ENCODE peak calls at places on chromosomes 12 and 14, in nine cellular contexts. O, T, B, W, P, Q, S, Z and E are unnamed samples.

GRCh38 chr12:124910561-124911478 is 3.6 kb downstream of the UBC start:
- DNase-seq in P (no peak), B (no peak), O (no peak), W (no peak), Z (no peak), Q (peak), T (no peak), S (no peak), E (no peak)

GRCh38 chr12:104454997-104455396 is 1.8 kb upstream of the CHST11 start:
- DNase-seq in O (no peak), S (no peak), Z (no peak), Q (peak), W (no peak), B (peak), P (no peak), T (no peak), E (no peak)

GRCh38 chr14:90062852-90063539 is 1.2 kb downstream of the KCNK13 start:
- DNase-seq in Q (no peak), S (no peak), O (no peak), B (no peak), T (no peak), P (no peak), Z (no peak), W (no peak), E (no peak)

GRCh38 chr12:18551703-18552102 is 186.1 kb downstream of the PLCZ1 start:
- DNase-seq in S (no peak), T (no peak), B (no peak), Q (no peak), W (peak), Z (no peak), O (no peak), P (no peak), E (no peak)

GRCh38 chr12:130288201-130288600 is 49.5 kb upstream of the PIWIL1 start:
- DNase-seq in W (no peak), Z (no peak), B (no peak), S (no peak), P (no peak), O (no peak), T (no peak), Q (no peak), E (no peak)

GRCh38 chr14:69580009-69580577 is 5.4 kb upstream of the CCDC177 start:
- DNase-seq in P (no peak), O (no peak), S (no peak), Q (peak), Z (no peak), W (peak), B (peak), T (no peak), E (peak)

GRCh38 chr12:111773801-111774551 is 7.2 kb downstream of the ALDH2 start:
- DNase-seq in S (no peak), T (no peak), B (peak), Z (peak), O (no peak), Q (peak), P (no peak), W (peak), E (no peak)

GRCh38 chr12:1457901-1458300 is 136.5 kb downstream of the FBXL14 start:
- DNase-seq in S (no peak), O (no peak), T (no peak), Z (peak), W (no peak), B (peak), Q (peak), P (no peak), E (no peak)

GRCh38 chr12:59486827-59487226 is 109.0 kb upstream of the SLC16A7 start:
- DNase-seq in S (no peak), W (no peak), P (no peak), T (no peak), Z (no peak), O (no peak), Q (peak), B (no peak), E (no peak)

GRCh38 chr12:8532045-8532444 is 8.7 kb downstream of the CLEC4E start:
- DNase-seq in P (no peak), B (no peak), W (no peak), Q (no peak), T (no peak), S (no peak), Z (no peak), O (no peak), E (no peak)

GRCh38 chr12:21615441-21615840 is 10.8 kb upstream of the GYS2 start:
- DNase-seq in S (no peak), W (no peak), O (no peak), B (no peak), Z (no peak), P (no peak), T (no peak), Q (peak), E (no peak)